ENCODE peak calls at places on chromosomes 12 and 14, in seven cellular contexts. S is NCI-H748 treated with DMSO at 0.1 percent for 48 hours; O is hypothalamus; Z is PC-3; X is CD4-positive, CD25-positive, alpha-beta regulatory T cell; T is endodermal cell; R is left cardiac atrium. I is an unnamed sample.

GRCh38 chr12:52992699-52993557 is 13.3 kb upstream of the EIF4B start:
- DNase-seq in X (no peak), O (no peak), T (peak), S (no peak), Z (peak), R (no peak), I (no peak)

GRCh38 chr12:107152331-107152730 is 59.0 kb upstream of the CRY1 start:
- DNase-seq in R (no peak), T (no peak), O (no peak), S (no peak), X (no peak), Z (no peak), I (no peak)

GRCh38 chr12:132230381-132230780 is 86.1 kb downstream of the NOC4L start:
- DNase-seq in T (no peak), Z (no peak), R (no peak), O (no peak), S (no peak), X (no peak), I (no peak)

GRCh38 chr14:20498622-20499021 is 6.7 kb upstream of the RNASE10 start:
- DNase-seq in X (no peak), S (no peak), O (no peak), R (no peak), Z (no peak), T (no peak), I (no peak)

GRCh38 chr12:120783197-120783596 is 57.6 kb downstream of the ACADS start:
- DNase-seq in T (no peak), X (no peak), R (no peak), O (no peak), Z (peak), S (no peak), I (no peak)

GRCh38 chr14:52922656-52923055 is 28.2 kb downstream of the FERMT2 start:
- DNase-seq in R (no peak), T (no peak), X (no peak), Z (peak), O (no peak), S (no peak), I (no peak)

GRCh38 chr14:96938946-96939345 is 141.8 kb downstream of the VRK1 start:
- DNase-seq in Z (no peak), O (no peak), S (no peak), T (peak), R (no peak), X (no peak), I (no peak)

GRCh38 chr14:37903561-37904191 is 304.0 kb upstream of the SSTR1 start:
- DNase-seq in X (peak), Z (peak), T (peak), S (peak), O (no peak), R (no peak), I (no peak)

GRCh38 chr12:132288516-132289188 is 40.7 kb downstream of the GALNT9 start:
- DNase-seq in S (no peak), X (no peak), R (peak), O (no peak), Z (no peak), T (no peak), I (no peak)

GRCh38 chr14:62162998-62163589 is 400.9 kb downstream of the SNAPC1 start:
- DNase-seq in X (peak), O (no peak), S (peak), Z (peak), T (peak), R (no peak), I (peak)

GRCh38 chr14:56199095-56199975 is 81.1 kb downstream of the PELI2 start:
- DNase-seq in Z (no peak), O (no peak), S (no peak), T (no peak), R (no peak), X (no peak), I (no peak)

GRCh38 chr14:25090281-25090680 is 40.3 kb upstream of the STXBP6 start:
- DNase-seq in T (no peak), S (no peak), X (no peak), Z (no peak), O (no peak), R (no peak), I (no peak)

GRCh38 chr12:20374775-20375174 is 6.4 kb downstream of the PDE3A start:
- DNase-seq in R (no peak), T (no peak), S (no peak), O (no peak), X (no peak), Z (no peak), I (no peak)

GRCh38 chr14:78245238-78245637 is 75.1 kb downstream of the NRXN3 start:
- DNase-seq in X (no peak), Z (no peak), T (no peak), O (no peak), S (no peak), R (no peak), I (peak)

GRCh38 chr14:91649930-91650329 is 82.0 kb downstream of the CATSPERB start:
- DNase-seq in R (no peak), Z (peak), T (no peak), S (peak), X (peak), O (no peak), I (no peak)

GRCh38 chr12:124862768-124863408 is 776 bp downstream of the SCARB1 start:
- DNase-seq in R (no peak), O (no peak), T (peak), Z (peak), X (no peak), S (peak), I (no peak)

GRCh38 chr14:103879570-103880333 is 32.4 kb upstream of the PPP1R13B start:
- DNase-seq in O (no peak), X (no peak), Z (peak), R (peak), T (peak), S (no peak), I (no peak)

GRCh38 chr14:95808371-95808770 is 68.3 kb upstream of the TUNAR start:
- DNase-seq in Z (no peak), R (no peak), S (no peak), X (no peak), T (peak), O (no peak), I (no peak)

GRCh38 chr12:46101121-46101869 is 110.9 kb upstream of the SCAF11 start:
- DNase-seq in X (no peak), Z (peak), S (peak), R (no peak), O (no peak), T (peak), I (no peak)

GRCh38 chr14:33686218-33686617 is 264.7 kb downstream of the EGLN3 start:
- DNase-seq in R (no peak), T (no peak), X (no peak), S (no peak), Z (peak), O (no peak), I (no peak)

GRCh38 chr12:132066749-132067148 is 77.4 kb downstream of the DDX51 start:
- DNase-seq in T (no peak), S (no peak), Z (no peak), O (no peak), X (no peak), R (no peak), I (no peak)

GRCh38 chr14:39122330-39123138 is 8.4 kb downstream of the GEMIN2 start:
- DNase-seq in O (no peak), X (no peak), T (no peak), R (no peak), Z (no peak), S (no peak), I (no peak)

GRCh38 chr12:102343361-102344121 is 136.8 kb downstream of the IGF1 start:
- DNase-seq in X (no peak), T (no peak), R (no peak), S (no peak), O (no peak), Z (no peak), I (no peak)

GRCh38 chr12:64229240-64229639 is 7.1 kb upstream of the KICS2 start:
- DNase-seq in X (no peak), T (peak), Z (no peak), O (no peak), S (no peak), R (no peak), I (no peak)

GRCh38 chr14:92360666-92361370 is 37.9 kb downstream of the SLC24A4 start:
- DNase-seq in S (no peak), X (no peak), R (no peak), O (no peak), Z (no peak), T (no peak), I (no peak)

GRCh38 chr12:26791328-26791791 is 41.6 kb downstream of the ITPR2 start:
- DNase-seq in S (no peak), Z (no peak), X (no peak), O (no peak), T (no peak), R (no peak), I (no peak)

GRCh38 chr12:49061157-49061650 is 610 bp upstream of the KMT2D start:
- DNase-seq in T (no peak), R (no peak), Z (no peak), S (no peak), X (no peak), O (no peak), I (no peak)

GRCh38 chr14:20774258-20774657 is 6.1 kb downstream of the EDDM3B start:
- DNase-seq in X (no peak), O (no peak), R (no peak), Z (no peak), S (no peak), T (no peak), I (no peak)

GRCh38 chr12:88144546-88145468 is 2.7 kb downstream of the TMTC3 start:
- DNase-seq in O (no peak), R (no peak), X (no peak), S (no peak), Z (no peak), T (no peak), I (no peak)

GRCh38 chr12:47811581-47812484 is 7.9 kb downstream of the HDAC7 start:
- DNase-seq in T (no peak), X (no peak), S (no peak), R (peak), O (no peak), Z (no peak), I (no peak)

GRCh38 chr14:41609704-41610183 is 3.1 kb downstream of the LRFN5 start:
- DNase-seq in Z (peak), S (peak), T (peak), R (peak), O (peak), X (no peak), I (peak)

GRCh38 chr14:32593290-32593942 is 264.3 kb downstream of the AKAP6 start:
- DNase-seq in X (no peak), S (no peak), O (no peak), T (no peak), R (no peak), Z (peak), I (no peak)

GRCh38 chr12:115354007-115354452 is 670.1 kb upstream of the TBX3 start:
- DNase-seq in O (no peak), Z (peak), S (no peak), T (no peak), R (peak), X (no peak), I (no peak)

GRCh38 chr12:27981874-27982273 is 9.3 kb upstream of the PTHLH start:
- DNase-seq in O (no peak), R (no peak), T (no peak), Z (peak), X (no peak), S (no peak), I (no peak)

GRCh38 chr12:14258468-14258947 is 107.0 kb upstream of the ATF7IP start:
- DNase-seq in S (no peak), Z (no peak), O (peak), T (no peak), X (no peak), R (no peak), I (no peak)

GRCh38 chr14:35571598-35571997 is 37.6 kb downstream of the INSM2 start:
- DNase-seq in X (no peak), S (no peak), R (no peak), O (no peak), Z (no peak), T (no peak), I (no peak)

GRCh38 chr12:122872815-122873361 is 23.0 kb downstream of the VPS37B start:
- DNase-seq in T (peak), O (no peak), S (no peak), X (no peak), Z (no peak), R (no peak), I (no peak)